ENCODE peak calls at places on chromosomes 7 and 10, in nine cellular contexts. E, D, P, R, S, M, H, Q and W are unnamed samples.
A peak's percentile ranks its signal among the peaks of the same experiment; 100 is the strongest.

GRCh38 chr7:99116151-99116550 is 27.8 kb downstream of the SMURF1 start:
- DNase-seq in P (no peak), H (no peak), S (no peak), D (no peak), Q (no peak), E (no peak), M (no peak), R (no peak), W (no peak)

GRCh38 chr10:6385683-6386082 is 183.0 kb downstream of the PFKFB3 start:
- DNase-seq in H (no peak), Q (no peak), R (peak; percentile 47), D (no peak), E (no peak), S (peak; percentile 20), P (no peak), M (no peak), W (no peak)

GRCh38 chr7:94060772-94061171 is 56.6 kb upstream of the BET1 start:
- DNase-seq in R (peak; percentile 9), P (peak; percentile 69), M (no peak), D (no peak), Q (peak; percentile 20), E (no peak), S (no peak), H (no peak), W (no peak)

GRCh38 chr10:85003083-85003482 is 674.7 kb downstream of the CCSER2 start:
- DNase-seq in R (no peak), D (no peak), E (no peak), S (no peak), M (no peak), P (no peak), Q (no peak), H (no peak), W (no peak)

GRCh38 chr7:104230606-104231005 is 22.8 kb upstream of the ORC5 start:
- DNase-seq in Q (no peak), H (no peak), M (no peak), E (no peak), S (no peak), P (peak; percentile 49), D (no peak), R (no peak), W (no peak)

GRCh38 chr7:91064938-91065337 is 199.3 kb upstream of the FZD1 start:
- DNase-seq in H (no peak), Q (no peak), S (no peak), M (no peak), R (no peak), D (no peak), P (no peak), E (no peak), W (no peak)

GRCh38 chr10:3784510-3785250 is at the start of gene KLF6:
- DNase-seq in P (no peak), Q (no peak), D (peak; percentile 37), S (no peak), E (peak; percentile 51), M (no peak), R (no peak), H (no peak), W (peak; percentile 21)

GRCh38 chr10:82251222-82251977 is 376.4 kb downstream of the NRG3 start:
- DNase-seq in R (no peak), S (no peak), D (peak; percentile 17), Q (no peak), P (no peak), E (no peak), M (no peak), H (no peak), W (no peak)

GRCh38 chr10:131451407-131452015 is 140.0 kb upstream of the TCERG1L start:
- DNase-seq in S (no peak), R (peak; percentile 1), E (no peak), D (no peak), M (no peak), P (no peak), Q (no peak), H (no peak), W (no peak)

GRCh38 chr7:111232249-111233084 is 141.5 kb downstream of the LRRN3 start:
- DNase-seq in M (no peak), D (no peak), P (peak; percentile 58), H (no peak), S (peak; percentile 22), Q (peak; percentile 41), R (peak; percentile 65), E (no peak), W (no peak)

GRCh38 chr10:16116404-16117304 is 256.3 kb upstream of the MINDY3 start:
- DNase-seq in R (peak; percentile 23), S (peak; percentile 23), M (peak; percentile 57), P (peak; percentile 37), Q (peak; percentile 4), H (no peak), E (peak; percentile 31), D (peak; percentile 77), W (peak; percentile 60)

GRCh38 chr10:6514844-6515780 is 65.0 kb downstream of the PRKCQ start:
- DNase-seq in E (no peak), M (no peak), P (no peak), H (no peak), Q (no peak), S (no peak), D (no peak), R (no peak), W (no peak)

GRCh38 chr10:16832351-16833080 is 15.3 kb upstream of the RSU1 start:
- DNase-seq in D (no peak), M (no peak), E (no peak), Q (peak; percentile 95), R (peak; percentile 57), P (peak; percentile 93), S (no peak), H (peak; percentile 52), W (no peak)

GRCh38 chr7:93015193-93016084 is 102.3 kb downstream of the SAMD9 start:
- DNase-seq in P (no peak), S (no peak), Q (peak; percentile 26), D (no peak), E (no peak), H (no peak), R (peak; percentile 13), M (no peak), W (no peak)

GRCh38 chr7:39621261-39621660 is 2.1 kb upstream of the RALA start:
- DNase-seq in P (peak; percentile 63), D (no peak), M (no peak), R (peak; percentile 83), S (no peak), Q (peak; percentile 91), E (no peak), H (no peak), W (no peak)

GRCh38 chr10:131569851-131570715 is 258.6 kb upstream of the TCERG1L start:
- DNase-seq in R (no peak), S (no peak), H (no peak), Q (no peak), E (no peak), P (peak; percentile 29), M (peak; percentile 55), D (peak; percentile 62), W (peak; percentile 22)

GRCh38 chr7:148261523-148261922 is 329.0 kb upstream of the C7orf33 start:
- DNase-seq in S (no peak), R (no peak), H (no peak), D (no peak), Q (no peak), E (no peak), P (no peak), M (no peak), W (no peak)

GRCh38 chr10:13894412-13895093 is 307.8 kb downstream of the PRPF18 start:
- DNase-seq in D (no peak), P (peak; percentile 63), E (no peak), M (no peak), H (no peak), R (peak; percentile 65), S (no peak), Q (peak; percentile 31), W (no peak)

GRCh38 chr7:1950623-1951523 is 280.8 kb downstream of the ELFN1 start:
- DNase-seq in D (no peak), H (no peak), Q (no peak), M (no peak), E (no peak), S (no peak), P (peak; percentile 69), R (no peak), W (peak; percentile 28)

GRCh38 chr10:121595806-121596667 is 2.2 kb downstream of the FGFR2 start:
- DNase-seq in S (no peak), E (no peak), Q (no peak), H (no peak), R (no peak), D (peak; percentile 55), P (no peak), M (peak; percentile 49), W (no peak)

GRCh38 chr10:103757531-103758293 is 97.7 kb downstream of the SH3PXD2A start:
- DNase-seq in P (peak; percentile 92), H (peak; percentile 45), Q (peak; percentile 66), M (no peak), D (peak; percentile 78), S (peak; percentile 92), E (peak; percentile 37), R (peak; percentile 73), W (no peak)

GRCh38 chr10:14093735-14094484 is 236.8 kb downstream of the FRMD4A start:
- DNase-seq in P (peak; percentile 13), S (no peak), M (no peak), R (peak; percentile 43), E (no peak), Q (peak; percentile 14), H (no peak), D (peak; percentile 84), W (peak; percentile 65)

GRCh38 chr10:98332623-98333269 is 64.8 kb upstream of the LOXL4 start:
- DNase-seq in H (no peak), D (no peak), E (no peak), Q (no peak), M (no peak), S (no peak), R (peak; percentile 91), P (no peak), W (peak; percentile 64)

GRCh38 chr10:142371-142770 is 7.1 kb downstream of the ZMYND11 start:
- DNase-seq in H (no peak), M (no peak), P (no peak), S (no peak), R (peak; percentile 14), Q (no peak), E (no peak), D (no peak), W (no peak)

GRCh38 chr10:34916368-34916767 is 101.3 kb upstream of the PARD3 start:
- DNase-seq in P (peak; percentile 61), D (no peak), Q (peak; percentile 64), R (peak; percentile 62), E (no peak), S (no peak), M (no peak), H (no peak), W (peak; percentile 22)

GRCh38 chr10:70887804-70888800 is at the start of gene PCBD1:
- DNase-seq in P (peak; percentile 61), H (peak; percentile 79), D (peak; percentile 78), Q (peak; percentile 21), E (peak; percentile 56), S (peak; percentile 51), R (peak; percentile 92), M (peak; percentile 70), W (peak; percentile 41)

GRCh38 chr7:136687693-136688322 is 180.6 kb upstream of the CHRM2 start:
- DNase-seq in H (no peak), P (no peak), R (peak; percentile 55), S (no peak), E (peak; percentile 62), M (peak; percentile 27), Q (peak; percentile 34), D (peak; percentile 54), W (peak; percentile 79)

GRCh38 chr10:95693331-95693667 is 428 bp downstream of the TCTN3 start:
- DNase-seq in P (peak; percentile 2), D (peak; percentile 4), S (no peak), H (no peak), M (peak; percentile 17), R (no peak), E (peak; percentile 6), Q (no peak), W (no peak)

GRCh38 chr10:5387169-5387568 is 17.5 kb downstream of the TUBAL3 start:
- DNase-seq in D (no peak), P (no peak), M (no peak), S (no peak), H (no peak), R (no peak), E (no peak), Q (no peak), W (no peak)

GRCh38 chr10:50972591-50972990 is 87.2 kb upstream of the A1CF start:
- DNase-seq in H (peak; percentile 70), Q (no peak), M (no peak), P (no peak), D (no peak), E (no peak), R (no peak), S (no peak), W (no peak)

GRCh38 chr7:90772410-90772809 is 176.3 kb downstream of the CDK14 start:
- DNase-seq in Q (no peak), D (no peak), E (no peak), P (no peak), M (no peak), R (no peak), H (no peak), S (no peak), W (no peak)